ENCODE peak calls at places on chromosomes 3 and 15, in eight cellular contexts. One of them, this sample, is unnamed.

GRCh38 chr3:133838916-133839800 is 33.5 kb downstream of the SRPRB start:
- DNase-seq in cardiac fibroblast: no peak
- DNase-seq in SK-N-SH: no peak
- DNase-seq in fibroblast of the aortic adventitia: no peak
- DNase-seq in GM12864: no peak
- DNase-seq in mesenchymal stem cell: no peak
- DNase-seq in heart right ventricle: no peak
- DNase-seq in HL-60: no peak
- DNase-seq in this sample: no peak

GRCh38 chr15:65731926-65732325 is 60.2 kb downstream of the DENND4A start:
- DNase-seq in cardiac fibroblast: peak
- DNase-seq in SK-N-SH: no peak
- DNase-seq in fibroblast of the aortic adventitia: peak
- DNase-seq in GM12864: no peak
- DNase-seq in mesenchymal stem cell: peak
- DNase-seq in heart right ventricle: no peak
- DNase-seq in HL-60: no peak
- DNase-seq in this sample: no peak

GRCh38 chr15:26634319-26634718 is 138.5 kb downstream of the GABRB3 start:
- DNase-seq in cardiac fibroblast: no peak
- DNase-seq in SK-N-SH: no peak
- DNase-seq in fibroblast of the aortic adventitia: no peak
- DNase-seq in GM12864: no peak
- DNase-seq in mesenchymal stem cell: no peak
- DNase-seq in heart right ventricle: no peak
- DNase-seq in HL-60: no peak
- DNase-seq in this sample: no peak

GRCh38 chr15:77639431-77639830 is 6.7 kb upstream of the LINGO1 start:
- DNase-seq in cardiac fibroblast: no peak
- DNase-seq in SK-N-SH: no peak
- DNase-seq in fibroblast of the aortic adventitia: no peak
- DNase-seq in GM12864: no peak
- DNase-seq in mesenchymal stem cell: no peak
- DNase-seq in heart right ventricle: no peak
- DNase-seq in HL-60: no peak
- DNase-seq in this sample: no peak

GRCh38 chr3:52299815-52300611 is 12.4 kb downstream of the GLYCTK start:
- DNase-seq in cardiac fibroblast: peak
- DNase-seq in SK-N-SH: peak
- DNase-seq in fibroblast of the aortic adventitia: peak
- DNase-seq in GM12864: no peak
- DNase-seq in mesenchymal stem cell: peak
- DNase-seq in heart right ventricle: peak
- DNase-seq in HL-60: peak
- DNase-seq in this sample: peak

GRCh38 chr3:134449277-134449676 is 36.5 kb downstream of the ANAPC13 start:
- DNase-seq in cardiac fibroblast: peak
- DNase-seq in SK-N-SH: peak
- DNase-seq in fibroblast of the aortic adventitia: peak
- DNase-seq in GM12864: no peak
- DNase-seq in mesenchymal stem cell: peak
- DNase-seq in heart right ventricle: no peak
- DNase-seq in HL-60: no peak
- DNase-seq in this sample: peak

GRCh38 chr3:195524171-195524896 is 18.8 kb downstream of the PPP1R2 start:
- DNase-seq in cardiac fibroblast: no peak
- DNase-seq in SK-N-SH: no peak
- DNase-seq in fibroblast of the aortic adventitia: no peak
- DNase-seq in GM12864: no peak
- DNase-seq in mesenchymal stem cell: no peak
- DNase-seq in heart right ventricle: no peak
- DNase-seq in HL-60: no peak
- DNase-seq in this sample: no peak

GRCh38 chr15:59366368-59367021 is 6.2 kb downstream of the MYO1E start:
- DNase-seq in cardiac fibroblast: peak
- DNase-seq in SK-N-SH: no peak
- DNase-seq in fibroblast of the aortic adventitia: peak
- DNase-seq in GM12864: no peak
- DNase-seq in mesenchymal stem cell: no peak
- DNase-seq in heart right ventricle: no peak
- DNase-seq in HL-60: no peak
- DNase-seq in this sample: no peak

GRCh38 chr3:111667621-111668239 is 72.6 kb upstream of the ZBED2 start:
- DNase-seq in cardiac fibroblast: peak
- DNase-seq in SK-N-SH: no peak
- DNase-seq in fibroblast of the aortic adventitia: peak
- DNase-seq in GM12864: peak
- DNase-seq in mesenchymal stem cell: peak
- DNase-seq in heart right ventricle: peak
- DNase-seq in HL-60: peak
- DNase-seq in this sample: no peak

GRCh38 chr3:7328339-7328738 is 467.4 kb downstream of the GRM7 start:
- DNase-seq in cardiac fibroblast: no peak
- DNase-seq in SK-N-SH: no peak
- DNase-seq in fibroblast of the aortic adventitia: no peak
- DNase-seq in GM12864: no peak
- DNase-seq in mesenchymal stem cell: no peak
- DNase-seq in heart right ventricle: no peak
- DNase-seq in HL-60: no peak
- DNase-seq in this sample: no peak

GRCh38 chr3:12901631-12902045 is 60.3 kb upstream of the RPL32 start:
- DNase-seq in cardiac fibroblast: no peak
- DNase-seq in SK-N-SH: no peak
- DNase-seq in fibroblast of the aortic adventitia: no peak
- DNase-seq in GM12864: no peak
- DNase-seq in mesenchymal stem cell: no peak
- DNase-seq in heart right ventricle: no peak
- DNase-seq in HL-60: no peak
- DNase-seq in this sample: no peak

GRCh38 chr15:64163662-64164362 is 990 bp upstream of the PPIB start:
- DNase-seq in cardiac fibroblast: no peak
- DNase-seq in SK-N-SH: no peak
- DNase-seq in fibroblast of the aortic adventitia: peak
- DNase-seq in GM12864: no peak
- DNase-seq in mesenchymal stem cell: peak
- DNase-seq in heart right ventricle: no peak
- DNase-seq in HL-60: peak
- DNase-seq in this sample: peak

GRCh38 chr3:196726788-196727675 is 12.6 kb upstream of the PAK2 start:
- DNase-seq in cardiac fibroblast: peak
- DNase-seq in SK-N-SH: no peak
- DNase-seq in fibroblast of the aortic adventitia: peak
- DNase-seq in GM12864: no peak
- DNase-seq in mesenchymal stem cell: peak
- DNase-seq in heart right ventricle: no peak
- DNase-seq in HL-60: no peak
- DNase-seq in this sample: no peak

GRCh38 chr3:141000027-141000663 is 51.0 kb upstream of the SPSB4 start:
- DNase-seq in cardiac fibroblast: peak
- DNase-seq in SK-N-SH: peak
- DNase-seq in fibroblast of the aortic adventitia: peak
- DNase-seq in GM12864: no peak
- DNase-seq in mesenchymal stem cell: peak
- DNase-seq in heart right ventricle: peak
- DNase-seq in HL-60: peak
- DNase-seq in this sample: peak

GRCh38 chr3:117844676-117845075 is 1135.1 kb downstream of the TUSC7 start:
- DNase-seq in cardiac fibroblast: peak
- DNase-seq in SK-N-SH: no peak
- DNase-seq in fibroblast of the aortic adventitia: peak
- DNase-seq in GM12864: no peak
- DNase-seq in mesenchymal stem cell: peak
- DNase-seq in heart right ventricle: no peak
- DNase-seq in HL-60: no peak
- DNase-seq in this sample: no peak

GRCh38 chr3:37243811-37244748 is 69.7 kb upstream of the LRRFIP2 start:
- DNase-seq in cardiac fibroblast: peak
- DNase-seq in SK-N-SH: peak
- DNase-seq in fibroblast of the aortic adventitia: peak
- DNase-seq in GM12864: no peak
- DNase-seq in mesenchymal stem cell: peak
- DNase-seq in heart right ventricle: peak
- DNase-seq in HL-60: peak
- DNase-seq in this sample: peak

GRCh38 chr3:155009217-155009616 is 70.9 kb upstream of the MME start:
- DNase-seq in cardiac fibroblast: no peak
- DNase-seq in SK-N-SH: no peak
- DNase-seq in fibroblast of the aortic adventitia: no peak
- DNase-seq in GM12864: no peak
- DNase-seq in mesenchymal stem cell: no peak
- DNase-seq in heart right ventricle: no peak
- DNase-seq in HL-60: no peak
- DNase-seq in this sample: no peak

GRCh38 chr3:14377838-14378169 is 24.6 kb upstream of the SLC6A6 start:
- DNase-seq in cardiac fibroblast: no peak
- DNase-seq in SK-N-SH: no peak
- DNase-seq in fibroblast of the aortic adventitia: no peak
- DNase-seq in GM12864: peak
- DNase-seq in mesenchymal stem cell: no peak
- DNase-seq in heart right ventricle: no peak
- DNase-seq in HL-60: peak
- DNase-seq in this sample: no peak

DNA sequence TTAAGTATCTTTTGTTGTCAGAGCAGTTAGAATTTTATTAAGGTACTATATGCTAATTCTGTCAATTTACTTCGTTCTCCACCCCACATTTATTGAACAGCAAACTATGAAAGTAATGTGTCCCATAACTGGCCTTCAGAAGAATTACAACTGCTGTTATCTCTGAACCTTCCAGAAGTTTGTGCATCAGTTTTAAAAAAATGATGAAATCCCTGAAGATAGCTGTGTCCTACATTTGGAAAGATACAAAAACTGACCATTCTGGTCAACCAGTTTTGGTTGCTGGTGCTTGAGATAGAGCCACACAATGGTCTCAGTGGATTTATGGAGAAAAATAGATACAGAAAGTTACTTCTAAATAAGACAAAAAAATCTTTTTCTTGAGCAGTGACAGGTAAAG is 5.9 kb downstream of the UBE2Q2 start:
- DNase-seq in cardiac fibroblast: no peak
- DNase-seq in SK-N-SH: no peak
- DNase-seq in fibroblast of the aortic adventitia: no peak
- DNase-seq in GM12864: no peak
- DNase-seq in mesenchymal stem cell: no peak
- DNase-seq in heart right ventricle: no peak
- DNase-seq in HL-60: no peak
- DNase-seq in this sample: no peak
- H3K4me3 ChIP-seq in cardiac fibroblast: no peak
- H3K4me3 ChIP-seq in SK-N-SH: no peak
- H3K4me3 ChIP-seq in fibroblast of the aortic adventitia: no peak
- H3K4me3 ChIP-seq in GM12864: no peak
- H3K4me3 ChIP-seq in mesenchymal stem cell: no peak
- H3K4me3 ChIP-seq in heart right ventricle: no peak
- H3K4me3 ChIP-seq in HL-60: no peak
- H3K4me3 ChIP-seq in this sample: no peak

DNA sequence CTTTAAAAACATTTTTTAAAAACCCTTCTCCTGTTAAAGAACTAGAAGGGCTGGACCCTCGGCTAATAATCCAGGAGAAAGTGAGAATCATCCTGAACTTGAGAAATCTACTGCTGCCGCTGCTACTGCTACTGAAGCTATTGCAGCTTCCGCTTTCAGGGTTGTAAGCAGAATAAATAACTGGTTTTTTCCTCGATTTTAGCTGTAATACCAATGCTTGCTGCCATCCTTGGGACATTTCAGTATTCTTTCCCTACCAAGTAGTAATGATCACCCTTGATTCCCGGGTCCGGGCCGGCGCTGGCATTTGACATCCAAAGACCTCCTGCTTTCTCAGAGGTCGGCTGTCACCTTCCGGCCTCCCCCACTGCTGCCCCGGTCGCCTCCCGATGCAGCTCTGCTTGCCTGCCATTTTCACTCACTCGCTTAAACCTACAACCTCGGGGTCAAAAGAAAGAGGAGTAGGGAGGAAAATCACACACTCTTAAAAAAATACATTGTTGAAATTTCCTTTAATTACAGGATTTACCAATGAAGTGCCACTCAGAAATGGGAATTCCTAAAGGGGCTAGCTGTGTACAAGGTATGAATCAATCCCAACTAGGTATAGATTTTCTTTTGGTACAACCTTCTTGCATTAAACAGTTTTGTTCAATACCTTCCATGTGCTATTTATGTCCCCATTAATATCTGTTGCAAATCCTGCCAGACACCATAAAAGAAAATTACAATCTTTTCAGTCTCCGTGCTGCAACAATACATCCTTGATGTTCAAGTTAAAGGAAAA is 715 bp upstream of the MECOM start:
- DNase-seq in cardiac fibroblast: no peak
- DNase-seq in SK-N-SH: peak
- DNase-seq in fibroblast of the aortic adventitia: peak
- DNase-seq in GM12864: no peak
- DNase-seq in mesenchymal stem cell: no peak
- DNase-seq in heart right ventricle: peak
- DNase-seq in HL-60: no peak
- DNase-seq in this sample: no peak
- H3K4me3 ChIP-seq in cardiac fibroblast: peak
- H3K4me3 ChIP-seq in SK-N-SH: peak
- H3K4me3 ChIP-seq in fibroblast of the aortic adventitia: peak
- H3K4me3 ChIP-seq in GM12864: no peak
- H3K4me3 ChIP-seq in mesenchymal stem cell: peak
- H3K4me3 ChIP-seq in heart right ventricle: peak
- H3K4me3 ChIP-seq in HL-60: no peak
- H3K4me3 ChIP-seq in this sample: no peak

DNA sequence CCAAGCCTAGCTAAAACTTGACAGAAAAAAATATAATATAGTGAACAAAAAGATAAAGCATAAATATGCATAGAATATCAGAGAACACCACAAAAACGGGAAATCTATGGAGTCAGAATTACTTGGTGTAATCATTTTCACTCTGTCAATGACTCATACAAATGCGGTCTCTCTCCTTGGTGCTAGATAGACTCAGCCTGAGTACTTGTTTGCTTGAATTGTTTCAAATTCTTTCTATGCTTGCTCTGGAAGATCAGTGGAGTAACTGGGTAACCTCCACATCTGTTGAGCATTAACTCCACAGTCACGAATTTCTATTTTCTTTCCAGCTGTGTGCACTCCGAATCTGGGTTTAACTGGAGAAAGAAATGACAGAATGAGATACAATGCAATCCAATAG is 760.4 kb downstream of the ZPLD1 start:
- DNase-seq in cardiac fibroblast: no peak
- DNase-seq in SK-N-SH: no peak
- DNase-seq in fibroblast of the aortic adventitia: no peak
- DNase-seq in GM12864: no peak
- DNase-seq in mesenchymal stem cell: no peak
- DNase-seq in heart right ventricle: no peak
- DNase-seq in HL-60: no peak
- DNase-seq in this sample: no peak
- H3K4me3 ChIP-seq in cardiac fibroblast: no peak
- H3K4me3 ChIP-seq in SK-N-SH: no peak
- H3K4me3 ChIP-seq in fibroblast of the aortic adventitia: no peak
- H3K4me3 ChIP-seq in GM12864: no peak
- H3K4me3 ChIP-seq in mesenchymal stem cell: no peak
- H3K4me3 ChIP-seq in heart right ventricle: no peak
- H3K4me3 ChIP-seq in HL-60: no peak
- H3K4me3 ChIP-seq in this sample: no peak

DNA sequence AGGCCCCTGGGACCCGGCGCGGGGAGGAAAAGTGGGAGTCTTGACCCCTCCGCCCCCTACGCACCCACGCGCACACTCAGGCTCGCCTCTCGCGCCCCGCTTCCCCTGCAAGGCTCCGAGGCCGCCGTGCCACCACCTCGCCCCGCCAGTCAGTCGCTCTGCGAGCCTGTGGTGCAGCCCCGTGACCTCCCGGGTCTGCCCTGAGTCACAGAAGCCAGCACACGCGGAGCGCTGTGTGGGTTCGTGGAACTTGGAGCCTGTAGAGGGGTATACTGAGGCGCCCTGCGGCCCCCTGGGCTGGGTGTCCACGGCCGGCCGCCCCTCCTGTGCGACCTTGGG is 387 bp upstream of the ALS2CL start:
- DNase-seq in cardiac fibroblast: no peak
- DNase-seq in SK-N-SH: no peak
- DNase-seq in fibroblast of the aortic adventitia: no peak
- DNase-seq in GM12864: no peak
- DNase-seq in mesenchymal stem cell: no peak
- DNase-seq in heart right ventricle: no peak
- DNase-seq in HL-60: no peak
- DNase-seq in this sample: peak
- H3K4me3 ChIP-seq in cardiac fibroblast: peak
- H3K4me3 ChIP-seq in SK-N-SH: no peak
- H3K4me3 ChIP-seq in fibroblast of the aortic adventitia: peak
- H3K4me3 ChIP-seq in GM12864: peak
- H3K4me3 ChIP-seq in mesenchymal stem cell: peak
- H3K4me3 ChIP-seq in heart right ventricle: peak
- H3K4me3 ChIP-seq in HL-60: no peak
- H3K4me3 ChIP-seq in this sample: peak

This sample was measured in thyroid gland.